ENCODE peak calls at places on chromosomes 12 and 14, in eight cellular contexts. H, V, S, C, M, W, D and A are unnamed samples.

GRCh38 chr12:53244337-53244736 is 12.3 kb upstream of the RARG start:
- DNase-seq in H (no peak), V (no peak), S (no peak), C (no peak), M (no peak), W (no peak), D (no peak), A (no peak)

GRCh38 chr14:74418031-74418430 is 8.0 kb downstream of the SYNDIG1L start:
- DNase-seq in H (no peak), V (no peak), S (no peak), C (no peak), M (no peak), W (no peak), D (no peak), A (no peak)

GRCh38 chr12:57864811-57865751 is 18.6 kb upstream of the CTDSP2 start:
- DNase-seq in H (peak), V (peak), S (peak), C (peak), M (no peak), W (peak), D (peak), A (no peak)

GRCh38 chr12:25718081-25718731 is 165.1 kb upstream of the LMNTD1 start:
- DNase-seq in H (no peak), V (no peak), S (no peak), C (no peak), M (no peak), W (no peak), D (no peak), A (no peak)

GRCh38 chr12:48858043-48858442 is 6.1 kb upstream of the DDX23 start:
- DNase-seq in H (no peak), V (no peak), S (no peak), C (no peak), M (no peak), W (no peak), D (no peak), A (no peak)

GRCh38 chr14:51448831-51449665 is 202.7 kb upstream of the FRMD6 start:
- DNase-seq in H (no peak), V (no peak), S (no peak), C (no peak), M (peak), W (no peak), D (no peak), A (no peak)

GRCh38 chr12:122304924-122305323 is 38.6 kb upstream of the VPS33A start:
- DNase-seq in H (no peak), V (no peak), S (no peak), C (no peak), M (no peak), W (no peak), D (no peak), A (no peak)

GRCh38 chr14:33412450-33412849 is 473.8 kb downstream of the NPAS3 start:
- DNase-seq in H (no peak), V (no peak), S (no peak), C (no peak), M (no peak), W (no peak), D (no peak), A (no peak)

GRCh38 chr12:132236930-132237771 is 92.2 kb downstream of the GALNT9 start:
- DNase-seq in H (no peak), V (no peak), S (no peak), C (no peak), M (no peak), W (no peak), D (no peak), A (no peak)

GRCh38 chr14:55583942-55584468 is 4.0 kb downstream of the KTN1 start:
- DNase-seq in H (no peak), V (no peak), S (no peak), C (no peak), M (no peak), W (no peak), D (no peak), A (no peak)

GRCh38 chr14:85527006-85527405 is 2.9 kb upstream of the FLRT2 start:
- DNase-seq in H (peak), V (no peak), S (no peak), C (no peak), M (no peak), W (no peak), D (peak), A (no peak)